ENCODE peak calls at places on chromosomes 5 and 9, in nine cellular contexts. One of them, this sample, is unnamed.
A peak's percentile ranks its signal among the peaks of the same experiment; 100 is the strongest.

GRCh38 chr9:87277346-87277745 is 220.3 kb upstream of the DAPK1 start:
- DNase-seq in Calu3: no peak
- DNase-seq in Peyer's patch: no peak
- DNase-seq in fibroblast of lung: no peak
- DNase-seq in neural progenitor cell: no peak
- DNase-seq in foreskin fibroblast: no peak
- DNase-seq in IMR-90: no peak
- DNase-seq in vagina: no peak
- DNase-seq in progenitor cell of endocrine pancreas: no peak
- DNase-seq in this sample: no peak

GRCh38 chr9:113574381-113575262 is 111.1 kb downstream of the RGS3 start:
- DNase-seq in Calu3: no peak
- DNase-seq in Peyer's patch: no peak
- DNase-seq in fibroblast of lung: peak; percentile 43
- DNase-seq in neural progenitor cell: no peak
- DNase-seq in foreskin fibroblast: peak; percentile 37
- DNase-seq in IMR-90: no peak
- DNase-seq in vagina: no peak
- DNase-seq in progenitor cell of endocrine pancreas: no peak
- DNase-seq in this sample: no peak

GRCh38 chr9:136578620-136578914 is 32.7 kb upstream of the NOTCH1 start:
- DNase-seq in Calu3: no peak
- DNase-seq in Peyer's patch: no peak
- DNase-seq in fibroblast of lung: no peak
- DNase-seq in neural progenitor cell: no peak
- DNase-seq in foreskin fibroblast: no peak
- DNase-seq in IMR-90: no peak
- DNase-seq in vagina: no peak
- DNase-seq in progenitor cell of endocrine pancreas: no peak
- DNase-seq in this sample: no peak

GRCh38 chr5:172904643-172905345 is 54.4 kb upstream of the RPL26L1 start:
- DNase-seq in Calu3: peak; percentile 92
- DNase-seq in Peyer's patch: peak; percentile 89
- DNase-seq in fibroblast of lung: peak; percentile 89
- DNase-seq in neural progenitor cell: no peak
- DNase-seq in foreskin fibroblast: peak; percentile 86
- DNase-seq in IMR-90: peak; percentile 84
- DNase-seq in vagina: no peak
- DNase-seq in progenitor cell of endocrine pancreas: peak; percentile 25
- DNase-seq in this sample: no peak

GRCh38 chr9:109496126-109496707 is 1.9 kb downstream of the PTPN3 start:
- DNase-seq in Calu3: no peak
- DNase-seq in Peyer's patch: no peak
- DNase-seq in fibroblast of lung: no peak
- DNase-seq in neural progenitor cell: no peak
- DNase-seq in foreskin fibroblast: no peak
- DNase-seq in IMR-90: no peak
- DNase-seq in vagina: no peak
- DNase-seq in progenitor cell of endocrine pancreas: no peak
- DNase-seq in this sample: no peak

GRCh38 chr5:72956324-72957140 is 691 bp downstream of the FCHO2 start:
- DNase-seq in Calu3: peak; percentile 51
- DNase-seq in Peyer's patch: peak; percentile 73
- DNase-seq in fibroblast of lung: peak; percentile 73
- DNase-seq in neural progenitor cell: peak; percentile 72
- DNase-seq in foreskin fibroblast: peak; percentile 69
- DNase-seq in IMR-90: peak; percentile 56
- DNase-seq in vagina: no peak
- DNase-seq in progenitor cell of endocrine pancreas: peak; percentile 38
- DNase-seq in this sample: peak; percentile 56

GRCh38 chr5:36373527-36374086 is 71.9 kb upstream of the RANBP3L start:
- DNase-seq in Calu3: peak; percentile 30
- DNase-seq in Peyer's patch: no peak
- DNase-seq in fibroblast of lung: peak; percentile 80
- DNase-seq in neural progenitor cell: no peak
- DNase-seq in foreskin fibroblast: peak; percentile 91
- DNase-seq in IMR-90: peak; percentile 38
- DNase-seq in vagina: peak; percentile 94
- DNase-seq in progenitor cell of endocrine pancreas: no peak
- DNase-seq in this sample: no peak

GRCh38 chr5:140131967-140132409 is 6.3 kb downstream of the IGIP start:
- DNase-seq in Calu3: peak; percentile 36
- DNase-seq in Peyer's patch: no peak
- DNase-seq in fibroblast of lung: peak; percentile 97
- DNase-seq in neural progenitor cell: no peak
- DNase-seq in foreskin fibroblast: peak; percentile 96
- DNase-seq in IMR-90: peak; percentile 97
- DNase-seq in vagina: no peak
- DNase-seq in progenitor cell of endocrine pancreas: no peak
- DNase-seq in this sample: no peak

GRCh38 chr5:168424506-168425298 is 61.6 kb upstream of the RARS1 start:
- DNase-seq in Calu3: no peak
- DNase-seq in Peyer's patch: no peak
- DNase-seq in fibroblast of lung: peak; percentile 75
- DNase-seq in neural progenitor cell: no peak
- DNase-seq in foreskin fibroblast: peak; percentile 47
- DNase-seq in IMR-90: peak; percentile 79
- DNase-seq in vagina: no peak
- DNase-seq in progenitor cell of endocrine pancreas: no peak
- DNase-seq in this sample: no peak

GRCh38 chr5:168423971-168424370 is 62.3 kb upstream of the RARS1 start:
- DNase-seq in Calu3: no peak
- DNase-seq in Peyer's patch: no peak
- DNase-seq in fibroblast of lung: no peak
- DNase-seq in neural progenitor cell: no peak
- DNase-seq in foreskin fibroblast: no peak
- DNase-seq in IMR-90: no peak
- DNase-seq in vagina: no peak
- DNase-seq in progenitor cell of endocrine pancreas: no peak
- DNase-seq in this sample: no peak

GRCh38 chr5:168420461-168420860 is 65.8 kb upstream of the RARS1 start:
- DNase-seq in Calu3: no peak
- DNase-seq in Peyer's patch: no peak
- DNase-seq in fibroblast of lung: no peak
- DNase-seq in neural progenitor cell: no peak
- DNase-seq in foreskin fibroblast: no peak
- DNase-seq in IMR-90: no peak
- DNase-seq in vagina: no peak
- DNase-seq in progenitor cell of endocrine pancreas: no peak
- DNase-seq in this sample: no peak

GRCh38 chr5:168423478-168423877 is 62.8 kb upstream of the RARS1 start:
- DNase-seq in Calu3: no peak
- DNase-seq in Peyer's patch: no peak
- DNase-seq in fibroblast of lung: no peak
- DNase-seq in neural progenitor cell: no peak
- DNase-seq in foreskin fibroblast: no peak
- DNase-seq in IMR-90: no peak
- DNase-seq in vagina: no peak
- DNase-seq in progenitor cell of endocrine pancreas: no peak
- DNase-seq in this sample: no peak

DNA sequence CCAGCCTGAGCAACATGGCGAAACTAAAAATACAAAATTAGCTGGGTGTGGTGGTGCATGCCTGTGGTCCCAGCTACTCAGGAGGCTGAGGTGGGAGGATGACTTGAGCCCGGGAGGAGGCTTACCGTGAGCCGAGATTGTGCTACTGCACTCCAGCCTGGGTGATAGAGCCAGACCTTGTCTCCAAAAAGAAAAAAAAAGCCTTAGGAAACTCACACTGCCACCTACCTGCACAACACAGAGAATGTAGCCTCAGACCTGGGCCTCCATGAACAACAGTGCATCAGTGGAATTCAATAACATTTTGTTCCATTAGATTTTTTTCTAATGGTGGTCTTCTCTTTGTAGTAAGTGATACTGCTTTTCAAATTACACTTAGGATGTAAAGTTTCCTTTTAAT is 63.8 kb upstream of the RARS1 start:
- DNase-seq in Calu3: no peak
- DNase-seq in Peyer's patch: no peak
- DNase-seq in fibroblast of lung: no peak
- DNase-seq in neural progenitor cell: no peak
- DNase-seq in foreskin fibroblast: peak; percentile 22
- DNase-seq in IMR-90: no peak
- DNase-seq in vagina: no peak
- DNase-seq in progenitor cell of endocrine pancreas: no peak
- DNase-seq in this sample: no peak
- TF ChIP-seq CTCF in Calu3: no peak
- TF ChIP-seq CTCF in Peyer's patch: no peak
- TF ChIP-seq CTCF in fibroblast of lung: no peak
- TF ChIP-seq CTCF in neural progenitor cell: peak; percentile 41
- TF ChIP-seq CTCF in foreskin fibroblast: no peak
- TF ChIP-seq CTCF in IMR-90: peak; percentile 27
- TF ChIP-seq CTCF in vagina: no peak
- TF ChIP-seq CTCF in progenitor cell of endocrine pancreas: peak; percentile 51
- TF ChIP-seq CTCF in this sample: no peak

GRCh38 chr5:66793049-66793448 is 196.9 kb downstream of the MAST4 start:
- DNase-seq in Calu3: no peak
- DNase-seq in Peyer's patch: no peak
- DNase-seq in fibroblast of lung: no peak
- DNase-seq in neural progenitor cell: no peak
- DNase-seq in foreskin fibroblast: no peak
- DNase-seq in IMR-90: no peak
- DNase-seq in vagina: no peak
- DNase-seq in progenitor cell of endocrine pancreas: no peak
- DNase-seq in this sample: no peak

GRCh38 chr5:66796306-66797292 is 200.4 kb downstream of the MAST4 start:
- DNase-seq in Calu3: peak; percentile 21
- DNase-seq in Peyer's patch: no peak
- DNase-seq in fibroblast of lung: peak; percentile 10
- DNase-seq in neural progenitor cell: no peak
- DNase-seq in foreskin fibroblast: peak; percentile 29
- DNase-seq in IMR-90: peak; percentile 3
- DNase-seq in vagina: no peak
- DNase-seq in progenitor cell of endocrine pancreas: no peak
- DNase-seq in this sample: no peak
- TF ChIP-seq CTCF in Calu3: no peak
- TF ChIP-seq CTCF in Peyer's patch: no peak
- TF ChIP-seq CTCF in fibroblast of lung: peak; percentile 25
- TF ChIP-seq CTCF in neural progenitor cell: peak; percentile 43
- TF ChIP-seq CTCF in foreskin fibroblast: peak; percentile 19
- TF ChIP-seq CTCF in IMR-90: no peak
- TF ChIP-seq CTCF in vagina: no peak
- TF ChIP-seq CTCF in progenitor cell of endocrine pancreas: peak; percentile 44
- TF ChIP-seq CTCF in this sample: no peak

GRCh38 chr9:128818099-128818838 is at the start of gene ENDOG:
- DNase-seq in Calu3: peak; percentile 97
- DNase-seq in Peyer's patch: peak; percentile 98
- DNase-seq in fibroblast of lung: peak; percentile 91
- DNase-seq in neural progenitor cell: peak; percentile 100
- DNase-seq in foreskin fibroblast: peak; percentile 99
- DNase-seq in IMR-90: peak; percentile 93
- DNase-seq in vagina: peak; percentile 96
- DNase-seq in progenitor cell of endocrine pancreas: peak; percentile 99
- DNase-seq in this sample: peak; percentile 100

GRCh38 chr9:128819716-128820664 is 1.7 kb downstream of the ENDOG start:
- DNase-seq in Calu3: no peak
- DNase-seq in Peyer's patch: no peak
- DNase-seq in fibroblast of lung: no peak
- DNase-seq in neural progenitor cell: peak; percentile 25
- DNase-seq in foreskin fibroblast: peak; percentile 39
- DNase-seq in IMR-90: no peak
- DNase-seq in vagina: no peak
- DNase-seq in progenitor cell of endocrine pancreas: no peak
- DNase-seq in this sample: no peak

GRCh38 chr9:128820665-128821583 is 2.6 kb downstream of the ENDOG start:
- DNase-seq in Calu3: no peak
- DNase-seq in Peyer's patch: no peak
- DNase-seq in fibroblast of lung: no peak
- DNase-seq in neural progenitor cell: no peak
- DNase-seq in foreskin fibroblast: no peak
- DNase-seq in IMR-90: no peak
- DNase-seq in vagina: no peak
- DNase-seq in progenitor cell of endocrine pancreas: no peak
- DNase-seq in this sample: no peak

GRCh38 chr9:128821584-128822406 is 3.5 kb downstream of the ENDOG start:
- DNase-seq in Calu3: no peak
- DNase-seq in Peyer's patch: no peak
- DNase-seq in fibroblast of lung: no peak
- DNase-seq in neural progenitor cell: no peak
- DNase-seq in foreskin fibroblast: no peak
- DNase-seq in IMR-90: no peak
- DNase-seq in vagina: no peak
- DNase-seq in progenitor cell of endocrine pancreas: no peak
- DNase-seq in this sample: no peak

GRCh38 chr9:128818839-128819715 is 777 bp downstream of the ENDOG start:
- DNase-seq in Calu3: peak; percentile 24
- DNase-seq in Peyer's patch: no peak
- DNase-seq in fibroblast of lung: no peak
- DNase-seq in neural progenitor cell: peak; percentile 71
- DNase-seq in foreskin fibroblast: peak; percentile 55
- DNase-seq in IMR-90: no peak
- DNase-seq in vagina: no peak
- DNase-seq in progenitor cell of endocrine pancreas: peak; percentile 31
- DNase-seq in this sample: peak; percentile 42
- TF ChIP-seq CTCF in Calu3: no peak
- TF ChIP-seq CTCF in Peyer's patch: no peak
- TF ChIP-seq CTCF in fibroblast of lung: no peak
- TF ChIP-seq CTCF in neural progenitor cell: no peak
- TF ChIP-seq CTCF in foreskin fibroblast: no peak
- TF ChIP-seq CTCF in IMR-90: no peak
- TF ChIP-seq CTCF in vagina: no peak
- TF ChIP-seq CTCF in progenitor cell of endocrine pancreas: no peak
- TF ChIP-seq CTCF in this sample: no peak

DNA sequence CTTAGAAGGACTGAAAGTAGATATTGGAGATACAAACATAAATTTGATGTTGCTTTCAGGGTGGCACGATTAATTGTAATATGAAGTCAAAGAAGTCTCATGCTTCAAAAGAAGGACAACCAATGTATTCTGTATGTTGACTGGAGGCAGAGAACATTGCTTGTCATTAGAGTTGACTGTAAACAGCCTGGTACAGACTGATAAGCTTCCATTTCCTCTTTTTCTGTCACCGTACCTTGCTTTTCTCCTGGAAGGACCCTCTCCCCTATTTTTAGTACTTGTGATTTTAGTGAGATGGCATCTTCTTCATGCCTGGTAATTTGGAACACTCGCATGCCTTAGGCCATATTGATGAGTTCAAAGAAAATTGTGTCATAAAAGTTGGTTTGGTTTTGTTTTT is 809.4 kb downstream of the PRELID2 start:
- DNase-seq in Calu3: no peak
- DNase-seq in Peyer's patch: no peak
- DNase-seq in fibroblast of lung: no peak
- DNase-seq in neural progenitor cell: no peak
- DNase-seq in foreskin fibroblast: no peak
- DNase-seq in IMR-90: no peak
- DNase-seq in vagina: no peak
- DNase-seq in progenitor cell of endocrine pancreas: no peak
- DNase-seq in this sample: no peak
- TF ChIP-seq CTCF in Calu3: no peak
- TF ChIP-seq CTCF in Peyer's patch: no peak
- TF ChIP-seq CTCF in fibroblast of lung: no peak
- TF ChIP-seq CTCF in neural progenitor cell: no peak
- TF ChIP-seq CTCF in foreskin fibroblast: no peak
- TF ChIP-seq CTCF in IMR-90: no peak
- TF ChIP-seq CTCF in vagina: no peak
- TF ChIP-seq CTCF in progenitor cell of endocrine pancreas: no peak
- TF ChIP-seq CTCF in this sample: no peak